ENCODE peak calls at places on chromosomes 4 and X, in six cellular contexts. One of them, this sample, is unnamed.
A peak's percentile ranks its signal among the peaks of the same experiment; 100 is the strongest.

GRCh38 chr4:3073158-3074077 is 920 bp downstream of the HTT-AS start:
- DNase-seq in C1 segment of cervical spinal cord: no peak
- DNase-seq in GM03348: no peak
- DNase-seq in NCI-H1417: peak; percentile 36
- DNase-seq in NCI-H2171 treated with DMSO at 0.1 percent for 48 hours: no peak
- DNase-seq in EH: no peak
- DNase-seq in this sample: no peak

GRCh38 chr4:185086053-185086452 is 57.0 kb upstream of the SLC25A4 start:
- DNase-seq in EH: peak; percentile 6
- DNase-seq in GM03348: no peak
- DNase-seq in NCI-H2171 treated with DMSO at 0.1 percent for 48 hours: peak; percentile 2
- DNase-seq in C1 segment of cervical spinal cord: no peak
- DNase-seq in NCI-H1417: no peak
- DNase-seq in this sample: no peak

GRCh38 chr4:138727704-138728103 is 287.9 kb upstream of the NOCT start:
- DNase-seq in EH: no peak
- DNase-seq in C1 segment of cervical spinal cord: no peak
- DNase-seq in NCI-H1417: no peak
- DNase-seq in NCI-H2171 treated with DMSO at 0.1 percent for 48 hours: peak; percentile 85
- DNase-seq in GM03348: no peak
- DNase-seq in this sample: peak; percentile 5

GRCh38 chr4:25012671-25013070 is 18.1 kb downstream of the LGI2 start:
- DNase-seq in NCI-H2171 treated with DMSO at 0.1 percent for 48 hours: no peak
- DNase-seq in EH: no peak
- DNase-seq in C1 segment of cervical spinal cord: no peak
- DNase-seq in GM03348: no peak
- DNase-seq in NCI-H1417: no peak
- DNase-seq in this sample: no peak

GRCh38 chrX:152901816-152902501 is 4.1 kb downstream of the ZNF185 start:
- DNase-seq in NCI-H1417: peak; percentile 8
- DNase-seq in NCI-H2171 treated with DMSO at 0.1 percent for 48 hours: no peak
- DNase-seq in GM03348: no peak
- DNase-seq in EH: no peak
- DNase-seq in C1 segment of cervical spinal cord: no peak
- DNase-seq in this sample: peak; percentile 65

GRCh38 chr4:337932-338758 is 531 bp downstream of the ZNF141 start:
- DNase-seq in EH: no peak
- DNase-seq in C1 segment of cervical spinal cord: no peak
- DNase-seq in NCI-H2171 treated with DMSO at 0.1 percent for 48 hours: no peak
- DNase-seq in NCI-H1417: peak; percentile 74
- DNase-seq in GM03348: peak; percentile 58
- DNase-seq in this sample: peak; percentile 16

GRCh38 chr4:100632163-100632562 is 114.3 kb upstream of the EMCN start:
- DNase-seq in EH: no peak
- DNase-seq in NCI-H2171 treated with DMSO at 0.1 percent for 48 hours: no peak
- DNase-seq in C1 segment of cervical spinal cord: peak; percentile 41
- DNase-seq in GM03348: no peak
- DNase-seq in NCI-H1417: no peak
- DNase-seq in this sample: no peak

GRCh38 chr4:118286685-118287084 is 66.1 kb downstream of the PRSS12 start:
- DNase-seq in NCI-H2171 treated with DMSO at 0.1 percent for 48 hours: no peak
- DNase-seq in GM03348: no peak
- DNase-seq in EH: no peak
- DNase-seq in NCI-H1417: no peak
- DNase-seq in C1 segment of cervical spinal cord: no peak
- DNase-seq in this sample: no peak

GRCh38 chr4:153573881-153574807 is 108.0 kb downstream of the TMEM131L start:
- DNase-seq in EH: peak; percentile 87
- DNase-seq in GM03348: peak; percentile 81
- DNase-seq in NCI-H2171 treated with DMSO at 0.1 percent for 48 hours: peak; percentile 58
- DNase-seq in C1 segment of cervical spinal cord: peak; percentile 7
- DNase-seq in NCI-H1417: peak; percentile 69
- DNase-seq in this sample: peak; percentile 47

GRCh38 chrX:11214346-11215190 is 78.6 kb upstream of the AMELX start:
- DNase-seq in GM03348: no peak
- DNase-seq in EH: no peak
- DNase-seq in C1 segment of cervical spinal cord: no peak
- DNase-seq in NCI-H1417: no peak
- DNase-seq in NCI-H2171 treated with DMSO at 0.1 percent for 48 hours: no peak
- DNase-seq in this sample: no peak

GRCh38 chrX:48480142-48480541 is 4.1 kb downstream of the FTSJ1 start:
- DNase-seq in NCI-H1417: no peak
- DNase-seq in C1 segment of cervical spinal cord: no peak
- DNase-seq in GM03348: no peak
- DNase-seq in NCI-H2171 treated with DMSO at 0.1 percent for 48 hours: no peak
- DNase-seq in EH: no peak
- DNase-seq in this sample: no peak

GRCh38 chr4:7335363-7336066 is 99.2 kb downstream of the PSAPL1 start:
- DNase-seq in EH: peak; percentile 46
- DNase-seq in NCI-H1417: peak; percentile 50
- DNase-seq in GM03348: peak; percentile 83
- DNase-seq in NCI-H2171 treated with DMSO at 0.1 percent for 48 hours: no peak
- DNase-seq in C1 segment of cervical spinal cord: no peak
- DNase-seq in this sample: peak; percentile 45

GRCh38 chrX:47643926-47644325 is 6.4 kb downstream of the ELK1 start:
- DNase-seq in C1 segment of cervical spinal cord: no peak
- DNase-seq in NCI-H2171 treated with DMSO at 0.1 percent for 48 hours: no peak
- DNase-seq in GM03348: peak; percentile 15
- DNase-seq in NCI-H1417: peak; percentile 13
- DNase-seq in EH: peak; percentile 45
- DNase-seq in this sample: peak; percentile 5

GRCh38 chr4:168882650-168883233 is 127.3 kb downstream of the CBR4 start:
- DNase-seq in NCI-H2171 treated with DMSO at 0.1 percent for 48 hours: no peak
- DNase-seq in GM03348: no peak
- DNase-seq in NCI-H1417: no peak
- DNase-seq in C1 segment of cervical spinal cord: no peak
- DNase-seq in EH: peak; percentile 76
- DNase-seq in this sample: no peak

GRCh38 chr4:76905521-76905920 is 7.6 kb upstream of the SOWAHB start:
- DNase-seq in NCI-H1417: no peak
- DNase-seq in EH: peak; percentile 92
- DNase-seq in NCI-H2171 treated with DMSO at 0.1 percent for 48 hours: no peak
- DNase-seq in C1 segment of cervical spinal cord: no peak
- DNase-seq in GM03348: peak; percentile 86
- DNase-seq in this sample: no peak

GRCh38 chr4:13261486-13262257 is 222.5 kb downstream of the RAB28 start:
- DNase-seq in NCI-H1417: no peak
- DNase-seq in GM03348: no peak
- DNase-seq in C1 segment of cervical spinal cord: no peak
- DNase-seq in EH: peak; percentile 64
- DNase-seq in NCI-H2171 treated with DMSO at 0.1 percent for 48 hours: no peak
- DNase-seq in this sample: peak; percentile 19

GRCh38 chr4:154634058-154634457 is 21.6 kb upstream of the FGG start:
- DNase-seq in GM03348: no peak
- DNase-seq in NCI-H1417: no peak
- DNase-seq in C1 segment of cervical spinal cord: no peak
- DNase-seq in NCI-H2171 treated with DMSO at 0.1 percent for 48 hours: no peak
- DNase-seq in EH: no peak
- DNase-seq in this sample: no peak

GRCh38 chr4:121728066-121728465 is 31.3 kb upstream of the ANXA5 start:
- DNase-seq in EH: peak; percentile 95
- DNase-seq in NCI-H1417: no peak
- DNase-seq in GM03348: peak; percentile 77
- DNase-seq in NCI-H2171 treated with DMSO at 0.1 percent for 48 hours: no peak
- DNase-seq in C1 segment of cervical spinal cord: no peak
- DNase-seq in this sample: no peak

GRCh38 chr4:186854256-186854655 is 130.6 kb upstream of the FAT1 start:
- DNase-seq in NCI-H2171 treated with DMSO at 0.1 percent for 48 hours: no peak
- DNase-seq in C1 segment of cervical spinal cord: no peak
- DNase-seq in NCI-H1417: no peak
- DNase-seq in GM03348: no peak
- DNase-seq in EH: peak; percentile 60
- DNase-seq in this sample: peak; percentile 5

GRCh38 chrX:55841962-55842752 is 124.6 kb downstream of the RRAGB start:
- DNase-seq in GM03348: no peak
- DNase-seq in NCI-H2171 treated with DMSO at 0.1 percent for 48 hours: no peak
- DNase-seq in NCI-H1417: no peak
- DNase-seq in C1 segment of cervical spinal cord: no peak
- DNase-seq in EH: no peak
- DNase-seq in this sample: no peak

GRCh38 chr4:153467154-153467896 is 1.2 kb downstream of the TMEM131L start:
- DNase-seq in NCI-H2171 treated with DMSO at 0.1 percent for 48 hours: peak; percentile 4
- DNase-seq in EH: no peak
- DNase-seq in C1 segment of cervical spinal cord: no peak
- DNase-seq in NCI-H1417: peak; percentile 86
- DNase-seq in GM03348: peak; percentile 28
- DNase-seq in this sample: peak; percentile 87

GRCh38 chr4:20299515-20299914 is 47.8 kb downstream of the SLIT2 start:
- DNase-seq in EH: peak; percentile 58
- DNase-seq in GM03348: no peak
- DNase-seq in NCI-H1417: peak; percentile 14
- DNase-seq in C1 segment of cervical spinal cord: no peak
- DNase-seq in NCI-H2171 treated with DMSO at 0.1 percent for 48 hours: no peak
- DNase-seq in this sample: peak; percentile 63

GRCh38 chrX:1463581-1464281 is 11.0 kb upstream of the ASMTL start:
- DNase-seq in C1 segment of cervical spinal cord: no peak
- DNase-seq in GM03348: no peak
- DNase-seq in NCI-H1417: no peak
- DNase-seq in EH: no peak
- DNase-seq in NCI-H2171 treated with DMSO at 0.1 percent for 48 hours: no peak
- DNase-seq in this sample: peak; percentile 12